ENCODE peak calls at places on chromosomes 11 and 22, in seven cellular contexts. One of them, this sample, is unnamed.

GRCh38 chr11:36469881-36470802 is 39.9 kb downstream of the TRAF6 start:
- DNase-seq in astrocyte of the spinal cord: peak
- DNase-seq in transverse colon: no peak
- DNase-seq in A673: peak
- DNase-seq in pancreas: no peak
- DNase-seq in adrenal gland: no peak
- DNase-seq in GM12865: no peak
- DNase-seq in this sample: no peak

GRCh38 chr11:121152764-121153163 is 51.7 kb downstream of the TECTA start:
- DNase-seq in adrenal gland: no peak
- DNase-seq in transverse colon: no peak
- DNase-seq in A673: no peak
- DNase-seq in pancreas: no peak
- DNase-seq in astrocyte of the spinal cord: no peak
- DNase-seq in GM12865: no peak
- DNase-seq in this sample: no peak

GRCh38 chr11:117410861-117411725 is 83.4 kb downstream of the CEP164 start:
- DNase-seq in adrenal gland: no peak
- DNase-seq in A673: peak
- DNase-seq in transverse colon: no peak
- DNase-seq in GM12865: no peak
- DNase-seq in pancreas: no peak
- DNase-seq in astrocyte of the spinal cord: no peak
- DNase-seq in this sample: no peak

GRCh38 chr11:131985769-131986393 is 615.5 kb downstream of the NTM start:
- DNase-seq in astrocyte of the spinal cord: no peak
- DNase-seq in adrenal gland: no peak
- DNase-seq in transverse colon: no peak
- DNase-seq in GM12865: no peak
- DNase-seq in pancreas: no peak
- DNase-seq in A673: no peak
- DNase-seq in this sample: no peak

GRCh38 chr11:122440783-122441701 is 214.5 kb upstream of the UBASH3B start:
- DNase-seq in astrocyte of the spinal cord: no peak
- DNase-seq in GM12865: no peak
- DNase-seq in transverse colon: peak
- DNase-seq in pancreas: no peak
- DNase-seq in adrenal gland: peak
- DNase-seq in A673: peak
- DNase-seq in this sample: no peak

GRCh38 chr11:11157201-11157600 is 195.8 kb downstream of the CSNK2A3 start:
- DNase-seq in A673: peak
- DNase-seq in adrenal gland: peak
- DNase-seq in transverse colon: no peak
- DNase-seq in pancreas: no peak
- DNase-seq in astrocyte of the spinal cord: peak
- DNase-seq in GM12865: peak
- DNase-seq in this sample: no peak

GRCh38 chr11:73528877-73529530 is 68.9 kb downstream of the FAM168A start:
- DNase-seq in pancreas: peak
- DNase-seq in transverse colon: no peak
- DNase-seq in A673: no peak
- DNase-seq in astrocyte of the spinal cord: no peak
- DNase-seq in adrenal gland: no peak
- DNase-seq in GM12865: no peak
- DNase-seq in this sample: no peak

GRCh38 chr11:111305403-111305802 is 7.1 kb downstream of the POU2AF3 start:
- DNase-seq in A673: no peak
- DNase-seq in adrenal gland: no peak
- DNase-seq in GM12865: no peak
- DNase-seq in transverse colon: no peak
- DNase-seq in pancreas: no peak
- DNase-seq in astrocyte of the spinal cord: no peak
- DNase-seq in this sample: no peak

GRCh38 chr22:49622241-49623105 is 205.2 kb downstream of the BRD1 start:
- DNase-seq in astrocyte of the spinal cord: no peak
- DNase-seq in pancreas: no peak
- DNase-seq in A673: no peak
- DNase-seq in transverse colon: no peak
- DNase-seq in GM12865: no peak
- DNase-seq in adrenal gland: no peak
- DNase-seq in this sample: no peak

GRCh38 chr11:73192272-73192671 is 25.8 kb upstream of the P2RY2 start:
- DNase-seq in pancreas: no peak
- DNase-seq in transverse colon: no peak
- DNase-seq in astrocyte of the spinal cord: no peak
- DNase-seq in GM12865: no peak
- DNase-seq in A673: no peak
- DNase-seq in adrenal gland: no peak
- DNase-seq in this sample: no peak

GRCh38 chr11:69371731-69372588 is 78.0 kb downstream of the MYEOV start:
- DNase-seq in adrenal gland: no peak
- DNase-seq in pancreas: no peak
- DNase-seq in astrocyte of the spinal cord: no peak
- DNase-seq in transverse colon: peak
- DNase-seq in GM12865: no peak
- DNase-seq in A673: no peak
- DNase-seq in this sample: peak

GRCh38 chr11:36165638-36166389 is 123.4 kb downstream of the COMMD9 start:
- DNase-seq in transverse colon: no peak
- DNase-seq in GM12865: no peak
- DNase-seq in A673: peak
- DNase-seq in pancreas: no peak
- DNase-seq in adrenal gland: no peak
- DNase-seq in astrocyte of the spinal cord: no peak
- DNase-seq in this sample: no peak

GRCh38 chr11:67302571-67303131 is 679 bp upstream of the SSH3 start:
- DNase-seq in transverse colon: peak
- DNase-seq in pancreas: no peak
- DNase-seq in A673: no peak
- DNase-seq in adrenal gland: no peak
- DNase-seq in astrocyte of the spinal cord: peak
- DNase-seq in GM12865: no peak
- DNase-seq in this sample: no peak

GRCh38 chr11:64207247-64208085 is 945 bp downstream of the FERMT3 start:
- DNase-seq in pancreas: no peak
- DNase-seq in adrenal gland: peak
- DNase-seq in astrocyte of the spinal cord: peak
- DNase-seq in GM12865: peak
- DNase-seq in transverse colon: peak
- DNase-seq in A673: peak
- DNase-seq in this sample: peak

GRCh38 chr22:28799834-28800307 is 498 bp downstream of the XBP1 start:
- DNase-seq in astrocyte of the spinal cord: peak
- DNase-seq in pancreas: peak
- DNase-seq in transverse colon: peak
- DNase-seq in GM12865: peak
- DNase-seq in A673: peak
- DNase-seq in adrenal gland: peak
- DNase-seq in this sample: no peak

GRCh38 chr22:28800308-28801041 is at the start of gene XBP1:
- DNase-seq in transverse colon: peak
- DNase-seq in pancreas: peak
- DNase-seq in A673: peak
- DNase-seq in GM12865: peak
- DNase-seq in adrenal gland: peak
- DNase-seq in astrocyte of the spinal cord: peak
- DNase-seq in this sample: peak

GRCh38 chr22:28799125-28799833 is 1.1 kb downstream of the XBP1 start:
- DNase-seq in transverse colon: peak
- DNase-seq in adrenal gland: peak
- DNase-seq in GM12865: peak
- DNase-seq in astrocyte of the spinal cord: peak
- DNase-seq in A673: peak
- DNase-seq in pancreas: peak
- DNase-seq in this sample: peak

GRCh38 chr22:28801845-28802594 is 1.7 kb upstream of the XBP1 start:
- DNase-seq in transverse colon: peak
- DNase-seq in GM12865: peak
- DNase-seq in A673: no peak
- DNase-seq in pancreas: peak
- DNase-seq in astrocyte of the spinal cord: no peak
- DNase-seq in adrenal gland: no peak
- DNase-seq in this sample: no peak

GRCh38 chr22:28802595-28803087 is 2.3 kb upstream of the XBP1 start:
- DNase-seq in GM12865: no peak
- DNase-seq in adrenal gland: no peak
- DNase-seq in A673: no peak
- DNase-seq in transverse colon: no peak
- DNase-seq in astrocyte of the spinal cord: no peak
- DNase-seq in pancreas: peak
- DNase-seq in this sample: no peak
- TF ChIP-seq CTCF in GM12865: no peak
- TF ChIP-seq CTCF in adrenal gland: no peak
- TF ChIP-seq CTCF in A673: peak
- TF ChIP-seq CTCF in transverse colon: peak
- TF ChIP-seq CTCF in astrocyte of the spinal cord: no peak
- TF ChIP-seq CTCF in pancreas: no peak
- TF ChIP-seq CTCF in this sample: peak

DNA sequence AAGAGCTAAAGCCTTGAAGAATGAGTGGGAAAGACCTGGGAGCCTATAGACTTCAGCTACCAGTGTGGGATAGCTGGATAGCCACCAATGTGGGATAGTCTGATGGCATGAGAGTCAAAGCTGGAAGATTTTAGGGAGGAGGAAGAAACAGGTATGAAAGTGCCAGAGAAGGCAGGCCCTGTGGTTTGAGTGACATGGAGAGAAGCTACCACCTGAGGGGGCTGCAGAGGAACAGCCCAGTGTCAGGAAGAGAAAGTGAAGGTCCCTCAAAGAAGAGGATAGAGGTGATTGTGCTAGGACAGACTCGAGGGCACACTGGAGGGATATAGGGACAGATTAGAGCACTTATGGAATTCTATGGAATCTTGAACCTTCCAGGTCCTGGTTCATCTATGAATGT is 23.1 kb upstream of the PAX6 start:
- DNase-seq in GM12865: no peak
- DNase-seq in transverse colon: no peak
- DNase-seq in pancreas: no peak
- DNase-seq in astrocyte of the spinal cord: no peak
- DNase-seq in adrenal gland: no peak
- DNase-seq in A673: no peak
- DNase-seq in this sample: no peak
- TF ChIP-seq CTCF in GM12865: peak
- TF ChIP-seq CTCF in transverse colon: no peak
- TF ChIP-seq CTCF in pancreas: no peak
- TF ChIP-seq CTCF in astrocyte of the spinal cord: no peak
- TF ChIP-seq CTCF in adrenal gland: no peak
- TF ChIP-seq CTCF in A673: peak
- TF ChIP-seq CTCF in this sample: no peak

GRCh38 chr11:65497141-65498041 is 1.5 kb upstream of the MALAT1 start:
- DNase-seq in pancreas: peak
- DNase-seq in astrocyte of the spinal cord: peak
- DNase-seq in adrenal gland: peak
- DNase-seq in transverse colon: peak
- DNase-seq in GM12865: peak
- DNase-seq in A673: peak
- DNase-seq in this sample: peak

GRCh38 chr11:65498977-65499712 is at the start of gene MALAT1:
- DNase-seq in transverse colon: peak
- DNase-seq in astrocyte of the spinal cord: peak
- DNase-seq in GM12865: peak
- DNase-seq in A673: peak
- DNase-seq in pancreas: peak
- DNase-seq in adrenal gland: peak
- DNase-seq in this sample: peak

GRCh38 chr11:65498042-65498726 is 661 bp upstream of the MALAT1 start:
- DNase-seq in astrocyte of the spinal cord: no peak
- DNase-seq in GM12865: peak
- DNase-seq in pancreas: peak
- DNase-seq in A673: peak
- DNase-seq in transverse colon: peak
- DNase-seq in adrenal gland: peak
- DNase-seq in this sample: peak

GRCh38 chr11:65499713-65500261 is 942 bp downstream of the MALAT1 start:
- DNase-seq in pancreas: no peak
- DNase-seq in transverse colon: no peak
- DNase-seq in astrocyte of the spinal cord: no peak
- DNase-seq in adrenal gland: no peak
- DNase-seq in A673: no peak
- DNase-seq in GM12865: no peak
- DNase-seq in this sample: no peak

DNA sequence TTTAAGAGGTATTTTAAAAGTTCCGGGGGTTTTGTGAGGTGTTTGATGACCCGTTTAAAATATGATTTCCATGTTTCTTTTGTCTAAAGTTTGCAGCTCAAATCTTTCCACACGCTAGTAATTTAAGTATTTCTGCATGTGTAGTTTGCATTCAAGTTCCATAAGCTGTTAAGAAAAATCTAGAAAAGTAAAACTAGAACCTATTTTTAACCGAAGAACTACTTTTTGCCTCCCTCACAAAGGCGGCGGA is 193 bp upstream of the MALAT1 start:
- DNase-seq in GM12865: no peak
- DNase-seq in astrocyte of the spinal cord: no peak
- DNase-seq in A673: no peak
- DNase-seq in adrenal gland: no peak
- DNase-seq in pancreas: no peak
- DNase-seq in transverse colon: no peak
- DNase-seq in this sample: no peak
- TF ChIP-seq CTCF in GM12865: no peak
- TF ChIP-seq CTCF in astrocyte of the spinal cord: no peak
- TF ChIP-seq CTCF in A673: no peak
- TF ChIP-seq CTCF in adrenal gland: no peak
- TF ChIP-seq CTCF in pancreas: no peak
- TF ChIP-seq CTCF in transverse colon: no peak
- TF ChIP-seq CTCF in this sample: no peak

DNA sequence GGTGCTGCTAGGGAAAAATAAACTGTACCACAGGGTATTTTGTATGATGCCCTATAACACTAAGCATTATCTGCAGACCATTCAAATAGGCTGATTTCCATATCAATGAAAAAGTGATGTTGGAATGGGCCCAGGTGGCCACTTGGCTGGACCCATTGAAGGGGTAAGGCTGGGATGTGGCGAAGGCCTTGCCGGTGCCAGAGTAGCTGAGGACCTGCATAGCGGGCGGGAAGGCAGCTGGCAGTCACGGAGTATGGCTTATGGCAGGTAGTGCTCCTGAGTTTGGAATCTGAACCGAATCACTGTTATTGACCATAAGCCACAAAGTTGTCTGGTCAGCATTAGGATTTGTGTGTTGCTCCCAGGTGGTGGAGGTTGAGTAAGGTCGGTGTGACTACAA is 131.0 kb downstream of the MICAL2 start:
- DNase-seq in transverse colon: no peak
- DNase-seq in pancreas: no peak
- DNase-seq in GM12865: no peak
- DNase-seq in astrocyte of the spinal cord: no peak
- DNase-seq in adrenal gland: no peak
- DNase-seq in A673: no peak
- DNase-seq in this sample: no peak
- TF ChIP-seq CTCF in transverse colon: no peak
- TF ChIP-seq CTCF in pancreas: no peak
- TF ChIP-seq CTCF in GM12865: no peak
- TF ChIP-seq CTCF in astrocyte of the spinal cord: no peak
- TF ChIP-seq CTCF in adrenal gland: no peak
- TF ChIP-seq CTCF in A673: no peak
- TF ChIP-seq CTCF in this sample: no peak